ENCODE peak calls at places on chromosomes 4 and X, in nine cellular contexts. C is mammary epithelial cell; O is fibroblast of lung; V is CD4-positive, CD25-positive, alpha-beta regulatory T cell; Y is upper lobe of left lung; U is lower lobe of right lung; J is cardiac muscle cell; L is ovary; A is breast epithelium. Z is an unnamed sample.
A peak's percentile ranks its signal among the peaks of the same experiment; 100 is the strongest.

GRCh38 chr4:54440394-54441223 is 211.5 kb downstream of the PDGFRA start:
- DNase-seq in O (peak; percentile 20), Y (no peak), L (no peak), J (peak; percentile 60), V (no peak), U (no peak), C (peak; percentile 18), A (no peak), Z (peak; percentile 11)

GRCh38 chrX:145393702-145394235 is 146.5 kb downstream of the SPANXN1 start:
- DNase-seq in J (no peak), A (no peak), O (no peak), V (no peak), Y (no peak), U (no peak), L (no peak), C (no peak), Z (no peak)

GRCh38 chrX:109600114-109600710 is 24.8 kb downstream of the KCNE5 start:
- DNase-seq in L (no peak), Y (peak; percentile 45), A (no peak), J (peak; percentile 38), O (peak; percentile 43), U (no peak), V (no peak), C (no peak), Z (no peak)

GRCh38 chr4:153553155-153553819 is 87.1 kb downstream of the TMEM131L start:
- DNase-seq in U (no peak), Y (no peak), L (no peak), J (no peak), A (no peak), C (no peak), O (peak; percentile 20), V (no peak), Z (no peak)

GRCh38 chr4:7901274-7901845 is 38.3 kb downstream of the AFAP1 start:
- DNase-seq in U (no peak), A (no peak), O (peak; percentile 67), J (no peak), V (no peak), L (no peak), Y (no peak), C (no peak), Z (peak; percentile 63)

GRCh38 chr4:47835489-47835888 is 2.4 kb downstream of the CORIN start:
- DNase-seq in Y (no peak), U (no peak), C (no peak), A (no peak), V (no peak), O (peak; percentile 45), L (no peak), J (peak; percentile 48), Z (no peak)

GRCh38 chr4:116015549-116015948 is 902.1 kb upstream of the NDST4 start:
- DNase-seq in A (no peak), U (no peak), O (no peak), J (no peak), V (no peak), L (no peak), C (no peak), Y (no peak), Z (no peak)

GRCh38 chrX:71859637-71860036 is 51.0 kb upstream of the NHSL2 start:
- DNase-seq in A (no peak), U (no peak), V (peak; percentile 45), L (no peak), O (peak; percentile 34), C (peak; percentile 36), J (peak; percentile 54), Y (no peak), Z (peak; percentile 54)

GRCh38 chr4:13313856-13314255 is 170.3 kb downstream of the RAB28 start:
- DNase-seq in U (no peak), A (no peak), Y (no peak), O (no peak), V (no peak), C (no peak), L (no peak), J (no peak), Z (peak; percentile 17)

GRCh38 chr4:99473131-99473530 is 37.7 kb upstream of the C4orf17 start:
- DNase-seq in V (no peak), C (peak; percentile 86), O (peak; percentile 54), L (no peak), U (no peak), A (no peak), Y (no peak), J (no peak), Z (no peak)

GRCh38 chr4:146335763-146336412 is 121.5 kb downstream of the REELD1 start:
- DNase-seq in U (no peak), L (no peak), V (no peak), Y (no peak), A (no peak), O (no peak), C (peak; percentile 47), J (no peak), Z (no peak)

GRCh38 chr4:155529197-155529596 is 137.5 kb upstream of the GUCY1A1 start:
- DNase-seq in C (no peak), A (no peak), U (no peak), L (no peak), J (peak; percentile 69), Y (no peak), O (peak; percentile 11), V (no peak), Z (peak; percentile 53)

GRCh38 chrX:15564981-15565579 is 35.7 kb downstream of the ACE2 start:
- DNase-seq in U (peak; percentile 73), O (peak; percentile 49), Y (no peak), J (peak; percentile 81), L (peak; percentile 34), A (peak; percentile 66), V (no peak), C (peak; percentile 80), Z (peak; percentile 50)

GRCh38 chrX:47958943-47959342 is 44.8 kb downstream of the ZNF182 start:
- DNase-seq in O (no peak), U (no peak), A (no peak), J (peak; percentile 26), Y (no peak), V (peak; percentile 10), L (no peak), C (no peak), Z (peak; percentile 8)

GRCh38 chr4:158169931-158170690 is 2.7 kb downstream of the GASK1B start:
- DNase-seq in C (peak; percentile 61), A (no peak), O (peak; percentile 75), V (no peak), L (no peak), U (no peak), J (peak; percentile 60), Y (peak; percentile 86), Z (peak; percentile 7)
- H3K4me3 ChIP-seq in C (peak overlapping the region; percentile 68), A (peak overlapping the region; percentile 81), O (peak overlapping the region; percentile 28), V (no peak overlapping the region), L (peak overlapping the region; percentile 61), U (peak overlapping the region; percentile 53), J (no peak overlapping the region), Y (peak overlapping the region; percentile 49), Z (peak overlapping the region; percentile 19)

GRCh38 chrX:19772306-19772705 is 115.1 kb downstream of the SH3KBP1 start:
- DNase-seq in Y (no peak), O (peak; percentile 25), C (no peak), U (no peak), A (no peak), V (no peak), L (no peak), J (peak; percentile 45), Z (no peak)

GRCh38 chrX:19774905-19775304 is 112.5 kb downstream of the SH3KBP1 start:
- DNase-seq in C (no peak), A (no peak), O (no peak), Y (no peak), V (no peak), L (no peak), U (no peak), J (no peak), Z (no peak)

GRCh38 chrX:19772759-19773623 is 114.4 kb downstream of the SH3KBP1 start:
- DNase-seq in A (no peak), V (no peak), U (no peak), Y (no peak), C (no peak), L (no peak), O (no peak), J (no peak), Z (no peak)

GRCh38 chrX:19765628-19766027 is 121.8 kb downstream of the SH3KBP1 start:
- DNase-seq in A (no peak), Y (no peak), J (no peak), U (no peak), C (no peak), V (no peak), L (no peak), O (no peak), Z (no peak)

DNA sequence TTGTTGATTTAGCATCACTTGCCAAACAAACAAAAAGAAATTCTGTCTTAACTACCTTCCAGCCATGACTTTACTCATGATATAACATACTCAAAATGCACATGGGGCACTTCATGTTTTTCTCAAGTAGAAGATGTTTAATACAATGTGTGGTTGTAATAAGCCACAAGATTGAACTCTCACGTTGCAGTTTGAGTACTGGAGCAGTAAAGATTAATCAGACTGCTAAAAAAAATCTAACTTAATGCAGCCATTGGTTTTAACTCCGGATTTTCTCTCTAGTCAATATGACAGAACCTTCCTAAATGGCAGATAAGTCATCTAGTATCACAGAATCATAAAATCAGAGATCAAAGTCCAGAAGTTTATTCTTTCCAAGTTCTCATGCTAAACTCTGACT is 117.9 kb downstream of the SH3KBP1 start:
- DNase-seq in J (no peak), C (no peak), A (no peak), O (no peak), U (no peak), Y (no peak), V (no peak), L (no peak), Z (no peak)
- H3K36me3 ChIP-seq in J (no peaks in the 10 kb centered on the region), C (no peaks in the 10 kb centered on the region), A (no peaks in the 10 kb centered on the region), O (no peaks in the 10 kb centered on the region), U (no peaks in the 10 kb centered on the region), Y (no peaks in the 10 kb centered on the region), V (no peaks in the 10 kb centered on the region), L (no peaks in the 10 kb centered on the region), Z (no peaks in the 10 kb centered on the region)

DNA sequence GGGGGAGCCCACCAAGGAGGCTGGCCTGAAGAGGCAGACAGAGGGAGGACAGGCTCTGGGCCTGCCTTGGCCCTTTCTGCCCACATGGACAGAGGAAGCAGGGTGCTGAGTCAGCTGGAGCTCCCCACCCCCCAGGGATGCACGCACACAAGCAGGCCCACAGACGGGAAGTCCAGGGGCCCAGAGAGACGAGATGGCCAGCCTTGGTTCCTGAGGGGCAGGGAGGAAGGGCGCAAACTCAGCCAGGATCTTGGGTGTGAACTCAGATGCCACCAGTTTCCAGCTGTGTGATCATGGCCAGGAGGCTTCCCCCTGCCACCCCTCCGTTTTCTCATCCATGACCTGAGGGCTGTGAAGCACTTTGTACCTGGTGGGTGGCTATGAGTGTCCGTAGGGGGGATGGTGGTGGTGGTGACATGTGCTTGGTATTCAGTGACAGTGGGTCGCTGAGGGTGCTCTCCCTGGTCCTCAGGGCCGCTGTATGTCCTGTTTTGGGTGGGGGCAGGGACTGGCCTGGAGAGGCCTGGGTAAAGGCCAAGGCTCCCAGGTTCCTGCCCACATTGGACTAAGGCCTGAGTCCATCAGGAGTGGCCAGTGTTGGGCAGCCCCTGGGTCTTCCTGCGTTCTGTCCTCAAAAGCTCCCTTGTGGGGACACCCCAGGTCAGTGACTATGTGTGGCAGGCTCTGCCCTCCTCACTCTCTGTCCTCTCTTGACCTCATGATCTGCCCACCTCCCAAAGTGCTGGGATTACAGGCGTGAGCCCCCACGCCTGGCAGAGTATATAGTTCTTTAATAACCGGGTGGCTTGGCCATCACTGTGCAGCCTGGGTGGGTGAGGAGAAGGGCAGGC is 2.0 kb downstream of the SH3BP2 start:
- DNase-seq in V (no peak), C (no peak), A (no peak), O (peak; percentile 84), L (peak; percentile 28), U (peak; percentile 86), J (peak; percentile 92), Y (no peak), Z (no peak)
- H3K4me3 ChIP-seq in V (no peak overlapping the region), C (no peak overlapping the region), A (peak overlapping the region; percentile 88), O (no peak overlapping the region), L (no peak overlapping the region), U (peak overlapping the region; percentile 72), J (no peak overlapping the region), Y (peak overlapping the region; percentile 68), Z (no peak overlapping the region)

GRCh38 chr4:5800496-5800895 is 89.5 kb downstream of the EVC start:
- DNase-seq in Y (no peak), L (no peak), A (no peak), U (no peak), O (no peak), J (no peak), C (no peak), V (no peak), Z (no peak)
- H3K36me3 ChIP-seq in Y (peaks cover 28% of the 10 kb centered on the region), L (no peaks in the 10 kb centered on the region), A (no peaks in the 10 kb centered on the region), U (peaks cover 60% of the 10 kb centered on the region), O (peaks cover 23% of the 10 kb centered on the region), J (peaks cover 7% of the 10 kb centered on the region), C (peaks cover 10% of the 10 kb centered on the region), V (no peaks in the 10 kb centered on the region), Z (no peaks in the 10 kb centered on the region)

Z was measured in BE2C.